ENCODE peak calls at places on chromosomes 4 and X, in seven cellular contexts. One of them, this sample, is unnamed.

GRCh38 chr4:168618577-168619265 is 121.9 kb downstream of the PALLD start:
- DNase-seq in K562: no peak
- DNase-seq in NAMALWA: no peak
- DNase-seq in heart right ventricle: no peak
- DNase-seq in PC-3: peak
- DNase-seq in activated naive CD4-positive, alpha-beta T cell treated with anti-CD3 and anti-CD28 coated beads, Interleukin-2, amount 50 U/mL, for 72 hours: no peak
- DNase-seq in sciatic nerve: no peak
- DNase-seq in this sample: no peak

GRCh38 chrX:115284877-115285276 is 4.6 kb upstream of the LUZP4 start:
- DNase-seq in PC-3: peak
- DNase-seq in sciatic nerve: no peak
- DNase-seq in activated naive CD4-positive, alpha-beta T cell treated with anti-CD3 and anti-CD28 coated beads, Interleukin-2, amount 50 U/mL, for 72 hours: no peak
- DNase-seq in heart right ventricle: no peak
- DNase-seq in K562: no peak
- DNase-seq in NAMALWA: no peak
- DNase-seq in this sample: no peak

GRCh38 chr4:153205028-153205648 is 895 bp downstream of the TRIM2 start:
- DNase-seq in PC-3: peak
- DNase-seq in sciatic nerve: no peak
- DNase-seq in heart right ventricle: no peak
- DNase-seq in NAMALWA: no peak
- DNase-seq in K562: no peak
- DNase-seq in activated naive CD4-positive, alpha-beta T cell treated with anti-CD3 and anti-CD28 coated beads, Interleukin-2, amount 50 U/mL, for 72 hours: no peak
- DNase-seq in this sample: no peak

GRCh38 chr4:172142331-172142738 is 329.1 kb downstream of the GALNTL6 start:
- DNase-seq in sciatic nerve: no peak
- DNase-seq in K562: no peak
- DNase-seq in NAMALWA: no peak
- DNase-seq in activated naive CD4-positive, alpha-beta T cell treated with anti-CD3 and anti-CD28 coated beads, Interleukin-2, amount 50 U/mL, for 72 hours: no peak
- DNase-seq in PC-3: peak
- DNase-seq in heart right ventricle: no peak
- DNase-seq in this sample: no peak

GRCh38 chr4:151563194-151563593 is 154.2 kb downstream of the FHIP1A start:
- DNase-seq in PC-3: peak
- DNase-seq in K562: no peak
- DNase-seq in sciatic nerve: no peak
- DNase-seq in activated naive CD4-positive, alpha-beta T cell treated with anti-CD3 and anti-CD28 coated beads, Interleukin-2, amount 50 U/mL, for 72 hours: no peak
- DNase-seq in NAMALWA: no peak
- DNase-seq in heart right ventricle: no peak
- DNase-seq in this sample: no peak

GRCh38 chr4:7557447-7557846 is 122.7 kb upstream of the PSAPL1 start:
- DNase-seq in activated naive CD4-positive, alpha-beta T cell treated with anti-CD3 and anti-CD28 coated beads, Interleukin-2, amount 50 U/mL, for 72 hours: no peak
- DNase-seq in PC-3: peak
- DNase-seq in NAMALWA: no peak
- DNase-seq in sciatic nerve: no peak
- DNase-seq in K562: no peak
- DNase-seq in heart right ventricle: no peak
- DNase-seq in this sample: peak

GRCh38 chr4:98662619-98663225 is 4.3 kb upstream of the TSPAN5 start:
- DNase-seq in K562: no peak
- DNase-seq in activated naive CD4-positive, alpha-beta T cell treated with anti-CD3 and anti-CD28 coated beads, Interleukin-2, amount 50 U/mL, for 72 hours: peak
- DNase-seq in NAMALWA: no peak
- DNase-seq in heart right ventricle: no peak
- DNase-seq in sciatic nerve: no peak
- DNase-seq in PC-3: peak
- DNase-seq in this sample: no peak

GRCh38 chr4:158938462-158939044 is 164.3 kb upstream of the RAPGEF2 start:
- DNase-seq in NAMALWA: no peak
- DNase-seq in heart right ventricle: no peak
- DNase-seq in PC-3: no peak
- DNase-seq in K562: no peak
- DNase-seq in sciatic nerve: no peak
- DNase-seq in activated naive CD4-positive, alpha-beta T cell treated with anti-CD3 and anti-CD28 coated beads, Interleukin-2, amount 50 U/mL, for 72 hours: no peak
- DNase-seq in this sample: no peak

GRCh38 chr4:52312722-52313121 is 261.6 kb downstream of the SPATA18 start:
- DNase-seq in PC-3: peak
- DNase-seq in NAMALWA: no peak
- DNase-seq in sciatic nerve: no peak
- DNase-seq in K562: no peak
- DNase-seq in heart right ventricle: no peak
- DNase-seq in activated naive CD4-positive, alpha-beta T cell treated with anti-CD3 and anti-CD28 coated beads, Interleukin-2, amount 50 U/mL, for 72 hours: no peak
- DNase-seq in this sample: no peak

GRCh38 chr4:146436423-146437162 is 85.1 kb downstream of the SLC10A7 start:
- DNase-seq in heart right ventricle: no peak
- DNase-seq in NAMALWA: no peak
- DNase-seq in PC-3: no peak
- DNase-seq in K562: no peak
- DNase-seq in sciatic nerve: no peak
- DNase-seq in activated naive CD4-positive, alpha-beta T cell treated with anti-CD3 and anti-CD28 coated beads, Interleukin-2, amount 50 U/mL, for 72 hours: no peak
- DNase-seq in this sample: no peak

GRCh38 chr4:19030536-19030935 is 1009.0 kb upstream of the LCORL start:
- DNase-seq in PC-3: no peak
- DNase-seq in sciatic nerve: no peak
- DNase-seq in activated naive CD4-positive, alpha-beta T cell treated with anti-CD3 and anti-CD28 coated beads, Interleukin-2, amount 50 U/mL, for 72 hours: no peak
- DNase-seq in K562: no peak
- DNase-seq in NAMALWA: no peak
- DNase-seq in heart right ventricle: no peak
- DNase-seq in this sample: no peak

GRCh38 chr4:56656346-56656643 is 24.8 kb downstream of the HOPX start:
- DNase-seq in K562: peak
- DNase-seq in PC-3: no peak
- DNase-seq in sciatic nerve: no peak
- DNase-seq in NAMALWA: no peak
- DNase-seq in heart right ventricle: peak
- DNase-seq in activated naive CD4-positive, alpha-beta T cell treated with anti-CD3 and anti-CD28 coated beads, Interleukin-2, amount 50 U/mL, for 72 hours: peak
- DNase-seq in this sample: no peak

GRCh38 chr4:110041742-110042141 is 129.1 kb downstream of the EGF start:
- DNase-seq in activated naive CD4-positive, alpha-beta T cell treated with anti-CD3 and anti-CD28 coated beads, Interleukin-2, amount 50 U/mL, for 72 hours: no peak
- DNase-seq in sciatic nerve: no peak
- DNase-seq in heart right ventricle: no peak
- DNase-seq in K562: no peak
- DNase-seq in PC-3: no peak
- DNase-seq in NAMALWA: no peak
- DNase-seq in this sample: no peak

This sample was measured in Panc1.